ENCODE peak calls at places on chromosomes 4 and X, in seven cellular contexts. D is mesenchymal stem cell; I is stimulated activated CD8-positive, alpha-beta memory T cell treated with anti-CD3 and anti-CD28 coated beads, Interleukin-15, amount 100 ng/mL, for 24 hours; E is T-helper 9 cell; F is EL; M is cardiac muscle cell; J is HEK293T. Q is an unnamed sample.

GRCh38 chr4:77776182-77777134 is 42.7 kb downstream of the CNOT6L start:
- DNase-seq in I (no peak), F (no peak), E (no peak), J (peak; percentile 15), M (peak; percentile 30), D (peak; percentile 50), Q (no peak)

GRCh38 chr4:149638073-149638472 is 177.6 kb downstream of the IQCM start:
- DNase-seq in D (no peak), I (no peak), E (no peak), J (no peak), M (no peak), F (peak; percentile 76), Q (no peak)

GRCh38 chr4:137226900-137227299 is 305.4 kb downstream of the PCDH18 start:
- DNase-seq in J (peak; percentile 7), F (peak; percentile 19), E (no peak), I (no peak), D (peak; percentile 8), M (peak; percentile 19), Q (no peak)

GRCh38 chr4:41258783-41259182 is 2.1 kb downstream of the UCHL1 start:
- DNase-seq in E (no peak), F (peak; percentile 73), J (peak; percentile 22), M (peak; percentile 75), D (peak; percentile 84), I (no peak), Q (no peak)

GRCh38 chrX:114626323-114626722 is 42.4 kb downstream of the HTR2C start:
- DNase-seq in M (peak; percentile 35), E (no peak), F (peak; percentile 1), D (peak; percentile 3), I (no peak), J (peak; percentile 36), Q (no peak)

GRCh38 chr4:30350288-30350687 is 369.9 kb upstream of the PCDH7 start:
- DNase-seq in M (no peak), E (no peak), J (no peak), D (no peak), F (no peak), I (no peak), Q (no peak)

GRCh38 chr4:152992027-152992426 is 55.9 kb downstream of the FHDC1 start:
- DNase-seq in M (no peak), F (no peak), D (no peak), J (no peak), I (no peak), E (no peak), Q (no peak)

GRCh38 chr4:145132521-145133098 is 34.5 kb downstream of the ABCE1 start:
- DNase-seq in J (no peak), D (peak; percentile 18), I (no peak), E (no peak), M (peak; percentile 39), F (peak; percentile 2), Q (no peak)

GRCh38 chrX:121823406-121823805 is 776.0 kb downstream of the GLUD2 start:
- DNase-seq in M (no peak), D (no peak), I (no peak), J (no peak), E (no peak), F (no peak), Q (no peak)

GRCh38 chr4:15653864-15654391 is 1.2 kb downstream of the FBXL5 start:
- DNase-seq in J (no peak), M (peak; percentile 83), F (peak; percentile 68), E (no peak), I (no peak), D (peak; percentile 80), Q (no peak)

GRCh38 chr4:121733942-121734341 is 31.0 kb downstream of the SMIM43 start:
- DNase-seq in J (no peak), E (no peak), F (no peak), I (no peak), D (no peak), M (no peak), Q (no peak)